ENCODE peak calls at places on chromosomes 5 and 9, in six cellular contexts. P is HL-60, O is suprapubic skin, C is fibroblast of mammary gland, J is epithelial cell of prostate, R is ELR. B is an unnamed sample.

GRCh38 chr9:8492679-8493078 is 693.1 kb upstream of the DMAC1 start:
- DNase-seq in R (no peak), J (no peak), C (no peak), O (no peak), P (no peak), B (no peak)

GRCh38 chr5:86971034-86971511 is 296.6 kb upstream of the RASA1 start:
- DNase-seq in J (no peak), P (peak; percentile 2), R (peak; percentile 60), C (peak; percentile 49), O (no peak), B (no peak)

GRCh38 chr5:118692811-118693342 is 295.5 kb downstream of the DTWD2 start:
- DNase-seq in C (no peak), P (no peak), J (no peak), R (no peak), O (no peak), B (no peak)

GRCh38 chr9:76744336-76744735 is 19.9 kb upstream of the PCA3 start:
- DNase-seq in J (no peak), R (no peak), O (no peak), C (no peak), P (no peak), B (no peak)

GRCh38 chr9:126626117-126627022 is 12.6 kb downstream of the LMX1B start:
- DNase-seq in R (no peak), P (no peak), J (no peak), O (no peak), C (no peak), B (no peak)

GRCh38 chr9:83334320-83334719 is 203.9 kb downstream of the FRMD3 start:
- DNase-seq in C (peak; percentile 86), R (peak; percentile 81), O (peak; percentile 83), J (peak; percentile 29), P (peak; percentile 88), B (peak; percentile 86)

GRCh38 chr9:118109542-118109941 is 405.3 kb downstream of the TLR4 start:
- DNase-seq in P (no peak), J (no peak), C (no peak), O (no peak), R (no peak), B (no peak)

GRCh38 chr5:75568202-75568601 is 43.1 kb upstream of the ANKDD1B start:
- DNase-seq in R (no peak), C (no peak), J (no peak), O (no peak), P (peak; percentile 1), B (no peak)

B was measured in fibroblast of the conjunctiva.